ENCODE peak calls at places on chromosomes 2 and 18, in four cellular contexts. P is HTR-8/SVneo; E is stimulated activated CD8-positive, alpha-beta memory T cell treated with anti-CD3 and anti-CD28 coated beads, Interleukin-15, amount 100 ng/mL, for 1 hour; T is AG20443. S is an unnamed sample.

GRCh38 chr18:48790226-48790863 is 160.4 kb downstream of the SMAD7 start:
- DNase-seq in E (no peak), P (no peak), T (no peak), S (no peak)

GRCh38 chr2:135095591-135095990 is 43.5 kb downstream of the RAB3GAP1 start:
- DNase-seq in P (no peak), E (no peak), T (no peak), S (no peak)

GRCh38 chr18:55821219-55821618 is 233.2 kb upstream of the TCF4 start:
- DNase-seq in E (no peak), P (no peak), T (peak), S (no peak)

GRCh38 chr18:59272971-59273935 is at the start of gene RAX:
- DNase-seq in E (no peak), T (peak), P (no peak), S (no peak)

GRCh38 chr18:23935804-23936203 is 78.8 kb upstream of the TTC39C start:
- DNase-seq in P (no peak), T (no peak), E (no peak), S (no peak)

GRCh38 chr2:85111819-85112281 is 21.3 kb upstream of the TCF7L1 start:
- DNase-seq in P (no peak), T (peak), E (no peak), S (no peak)

GRCh38 chr2:68833162-68833561 is 38.0 kb downstream of the BMP10 start:
- DNase-seq in P (no peak), T (no peak), E (no peak), S (no peak)

GRCh38 chr18:68150976-68151375 is 563.9 kb downstream of the TMX3 start:
- DNase-seq in T (no peak), E (no peak), P (no peak), S (no peak)

GRCh38 chr2:111667542-111668273 is 216.3 kb downstream of the ANAPC1 start:
- DNase-seq in P (peak), E (no peak), T (peak), S (peak)

GRCh38 chr18:48885266-48885950 is 65.4 kb downstream of the SMAD7 start:
- DNase-seq in E (no peak), T (no peak), P (no peak), S (no peak)

GRCh38 chr2:18009891-18010290 is 131.4 kb downstream of the KCNS3 start:
- DNase-seq in E (no peak), T (no peak), P (no peak), S (no peak)

GRCh38 chr2:63497561-63497960 is 90.7 kb downstream of the WDPCP start:
- DNase-seq in E (no peak), P (no peak), T (no peak), S (no peak)

GRCh38 chr2:11738589-11739436 is 7.6 kb upstream of the LPIN1 start:
- DNase-seq in T (peak), E (no peak), P (peak), S (peak)

GRCh38 chr18:26473721-26474120 is 74.6 kb downstream of the KCTD1 start:
- DNase-seq in T (no peak), E (no peak), P (no peak), S (no peak)

GRCh38 chr2:148971547-148971946 is 67.0 kb upstream of the LYPD6B start:
- DNase-seq in E (no peak), P (no peak), T (no peak), S (no peak)

GRCh38 chr2:148207111-148207510 is 186.2 kb downstream of the MBD5 start:
- DNase-seq in E (no peak), P (no peak), T (no peak), S (no peak)

S was measured in AG09319.